ENCODE peak calls at places on chromosomes 2 and 18, in five cellular contexts. E is spleen, C is tibial artery, U is neural progenitor cell, T is body of pancreas. O is an unnamed sample.

GRCh38 chr2:96564026-96564425 is 27.5 kb downstream of the ARID5A start:
- DNase-seq in T (no peak), C (no peak), U (no peak), E (no peak), O (no peak)

GRCh38 chr2:239927424-239927981 is 97.6 kb downstream of the NDUFA10 start:
- DNase-seq in E (peak; percentile 79), U (no peak), T (peak; percentile 6), C (peak; percentile 53), O (peak; percentile 14)

GRCh38 chr2:65070172-65070830 is 14.1 kb downstream of the CEP68 start:
- DNase-seq in E (no peak), T (no peak), U (no peak), C (no peak), O (no peak)

GRCh38 chr2:105455488-105455991 is 56.7 kb upstream of the FHL2 start:
- DNase-seq in E (no peak), U (no peak), C (peak; percentile 73), T (peak; percentile 32), O (no peak)

GRCh38 chr2:199018826-199019225 is 438.9 kb downstream of the SATB2 start:
- DNase-seq in E (no peak), T (no peak), U (no peak), C (no peak), O (no peak)

GRCh38 chr2:241041557-241042158 is 43.2 kb downstream of the SNED1 start:
- DNase-seq in U (no peak), T (no peak), C (no peak), E (no peak), O (no peak)

GRCh38 chr2:177797808-177798207 is 274.8 kb downstream of the PDE11A start:
- DNase-seq in C (no peak), U (no peak), T (no peak), E (no peak), O (no peak)

GRCh38 chr2:209773377-209773776 is 1.7 kb downstream of the UNC80 start:
- DNase-seq in T (no peak), E (no peak), U (no peak), C (no peak), O (no peak)

GRCh38 chr2:201795608-201796477 is 10.5 kb upstream of the CDK15 start:
- DNase-seq in U (peak; percentile 78), T (no peak), C (no peak), E (no peak), O (no peak)

GRCh38 chr2:154836622-154837021 is 138.1 kb downstream of the KCNJ3 start:
- DNase-seq in T (no peak), U (no peak), E (no peak), C (no peak), O (no peak)

GRCh38 chr2:15195723-15196270 is 365.3 kb downstream of the NBAS start:
- DNase-seq in C (no peak), U (no peak), T (no peak), E (no peak), O (no peak)

GRCh38 chr2:230665263-230665691 is 47.4 kb upstream of the CAB39 start:
- DNase-seq in E (no peak), U (no peak), C (no peak), T (no peak), O (no peak)

GRCh38 chr2:120734930-120735611 is 597 bp upstream of the GLI2 start:
- DNase-seq in T (no peak), C (peak; percentile 66), U (peak; percentile 69), E (peak; percentile 59), O (no peak)

GRCh38 chr2:119338826-119339561 is 27.6 kb downstream of the C2orf76 start:
- DNase-seq in E (peak; percentile 91), U (no peak), C (no peak), T (no peak), O (no peak)

GRCh38 chr2:111661286-111661940 is 222.6 kb downstream of the ANAPC1 start:
- DNase-seq in C (no peak), U (no peak), E (no peak), T (no peak), O (no peak)

GRCh38 chr2:220269421-220269820 is 642.0 kb downstream of the SLC4A3 start:
- DNase-seq in C (no peak), U (peak; percentile 58), T (no peak), E (no peak), O (no peak)

GRCh38 chr2:136441979-136442378 is 323.4 kb upstream of the THSD7B start:
- DNase-seq in U (no peak), E (no peak), C (no peak), T (no peak), O (no peak)

GRCh38 chr2:85310330-85310729 is 17.5 kb downstream of the TGOLN2 start:
- DNase-seq in U (no peak), C (no peak), T (no peak), E (no peak), O (no peak)
- H3K4me1 ChIP-seq in U (no peaks in the 10 kb centered on the region), C (peaks cover 9% of the 10 kb centered on the region), T (no peaks in the 10 kb centered on the region), E (peaks cover 19% of the 10 kb centered on the region), O (peaks cover 45% of the 10 kb centered on the region)

GRCh38 chr2:204625135-204625534 is 79.9 kb downstream of the PARD3B start:
- DNase-seq in U (peak; percentile 10), C (no peak), T (no peak), E (no peak), O (no peak)
- TF ChIP-seq CTCF in U (peak; percentile 17), C (no peak), T (no peak), E (no peak), O (peak; percentile 28)

GRCh38 chr18:11710578-11710977 is 21.5 kb downstream of the GNAL start:
- DNase-seq in U (no peak), E (no peak), C (no peak), T (no peak), O (no peak)
- H3K4me3 ChIP-seq in U (no peak overlapping the region), E (no peak overlapping the region), C (no peak overlapping the region), T (no peak overlapping the region), O (no peak overlapping the region)

DNA sequence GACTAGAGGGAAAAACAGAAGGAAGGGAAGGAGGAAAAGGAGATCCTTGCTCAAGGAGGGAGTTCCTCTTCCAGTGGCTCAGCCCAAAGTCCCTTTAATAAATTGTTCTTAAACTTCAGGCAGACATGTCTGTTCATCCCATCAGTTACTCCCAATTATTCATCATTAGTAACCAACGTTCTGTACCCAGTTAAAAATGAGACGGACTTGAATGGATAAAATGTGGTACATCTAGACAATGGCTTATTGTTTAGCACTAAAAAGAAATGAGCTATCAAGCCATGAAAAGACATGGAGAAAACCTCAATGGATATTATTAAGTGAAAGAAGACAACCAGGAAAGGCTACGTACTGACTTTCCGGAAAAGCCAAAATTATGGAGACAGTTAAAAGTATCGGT is 50.8 kb upstream of the ACSL3 start:
- DNase-seq in U (no peak), E (no peak), T (no peak), C (no peak), O (no peak)
- H3K4me1 ChIP-seq in U (no peaks in the 10 kb centered on the region), E (no peaks in the 10 kb centered on the region), T (peaks cover 24% of the 10 kb centered on the region), C (no peaks in the 10 kb centered on the region), O (peaks cover 15% of the 10 kb centered on the region)

GRCh38 chr2:176094307-176094706 is 1.8 kb downstream of the HOXD13 start:
- DNase-seq in C (no peak), T (no peak), U (no peak), E (no peak), O (no peak)

GRCh38 chr2:176092270-176093144 is at the start of gene HOXD13:
- DNase-seq in C (peak; percentile 60), E (no peak), U (peak; percentile 80), T (no peak), O (no peak)

GRCh38 chr2:176093889-176094232 is 1.3 kb downstream of the HOXD13 start:
- DNase-seq in E (no peak), C (no peak), T (no peak), U (no peak), O (no peak)

GRCh38 chr2:176091329-176092258 is 927 bp upstream of the HOXD13 start:
- DNase-seq in T (no peak), C (peak; percentile 48), E (no peak), U (no peak), O (no peak)

DNA sequence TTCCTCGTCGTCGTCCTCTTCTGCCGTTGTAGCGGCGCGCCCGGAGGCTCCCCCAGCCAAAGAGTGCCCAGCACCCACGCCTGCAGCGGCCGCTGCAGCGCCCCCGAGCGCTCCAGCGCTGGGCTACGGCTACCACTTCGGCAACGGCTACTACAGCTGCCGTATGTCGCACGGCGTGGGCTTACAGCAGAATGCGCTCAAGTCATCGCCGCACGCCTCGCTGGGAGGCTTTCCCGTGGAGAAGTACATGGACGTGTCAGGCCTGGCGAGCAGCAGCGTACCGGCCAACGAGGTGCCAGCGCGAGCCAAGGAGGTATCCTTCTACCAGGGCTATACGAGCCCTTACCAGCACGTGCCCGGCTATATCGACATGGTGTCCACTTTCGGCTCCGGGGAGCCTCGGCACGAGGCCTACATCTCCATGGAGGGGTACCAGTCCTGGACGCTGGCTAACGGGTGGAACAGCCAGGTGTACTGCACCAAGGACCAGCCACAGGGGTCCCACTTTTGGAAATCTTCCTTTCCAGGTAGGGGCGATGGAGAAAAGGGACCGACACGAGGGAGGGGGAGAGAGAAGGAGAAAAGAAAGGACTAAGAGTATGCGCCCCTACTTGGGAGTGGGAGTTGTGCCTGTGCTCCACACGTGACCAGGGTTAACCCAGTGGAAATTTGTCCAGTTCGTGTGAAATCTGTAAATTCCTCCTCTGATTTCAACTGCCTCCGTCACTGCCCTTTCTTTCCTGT is 796 bp downstream of the HOXD13 start:
- DNase-seq in U (peak; percentile 71), T (no peak), C (peak; percentile 64), E (no peak), O (no peak)
- TF ChIP-seq CTCF in U (peak; percentile 35), T (no peak), C (no peak), E (no peak), O (no peak)

DNA sequence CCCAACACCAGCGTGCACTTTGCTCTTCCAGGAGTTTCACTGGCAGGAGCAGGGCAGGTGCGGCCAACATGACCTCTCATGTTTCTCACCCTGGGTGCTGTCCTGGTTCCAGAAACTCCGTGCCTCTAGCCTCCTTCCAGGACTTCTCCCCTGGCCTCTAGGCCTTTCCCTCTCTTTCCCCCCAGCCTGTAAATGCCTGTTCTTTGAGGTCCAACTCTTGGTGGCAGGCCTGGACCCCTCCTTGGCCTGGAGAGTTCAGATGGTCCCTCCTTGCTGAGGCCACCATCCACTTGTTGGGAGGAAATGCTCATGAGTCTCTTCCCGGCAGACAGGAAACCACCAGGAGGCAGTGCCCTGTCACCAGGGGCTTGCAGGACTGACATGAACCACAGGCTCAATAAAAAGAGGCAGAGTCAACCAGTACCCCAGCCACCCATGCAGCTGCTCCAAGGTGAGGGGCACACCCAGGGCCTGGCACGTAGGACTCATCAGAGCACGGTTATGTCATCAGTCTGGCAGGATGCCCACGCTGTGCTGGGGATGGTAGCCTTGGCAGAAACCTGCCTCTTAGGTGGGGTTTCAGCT is 1.5 kb downstream of the MALL start:
- DNase-seq in T (no peak), U (no peak), C (no peak), E (no peak), O (no peak)
- H3K4me3 ChIP-seq in T (no peak overlapping the region), U (no peak overlapping the region), C (no peak overlapping the region), E (peak overlapping the region; percentile 41), O (peak overlapping the region; percentile 68)

GRCh38 chr2:197209742-197210408 is 100.7 kb downstream of the ANKRD44 start:
- DNase-seq in E (no peak), U (no peak), C (no peak), T (no peak), O (no peak)
- H3K4me1 ChIP-seq in E (peaks cover 61% of the 10 kb centered on the region), U (no peaks in the 10 kb centered on the region), C (peaks cover 26% of the 10 kb centered on the region), T (peaks cover 24% of the 10 kb centered on the region), O (peaks cover 43% of the 10 kb centered on the region)

GRCh38 chr2:83115606-83116005 is 1343.5 kb downstream of the SUCLG1 start:
- DNase-seq in U (no peak), C (no peak), T (no peak), E (no peak), O (no peak)
- TF ChIP-seq CTCF in U (no peak), C (no peak), T (no peak), E (no peak), O (no peak)

O was measured in left ventricle myocardium inferior.